ENCODE peak calls at places on chromosomes 2 and 18, in ten cellular contexts. B, P, L, Q, A, G, K, H, Z and N are unnamed samples.
A peak's percentile ranks its signal among the peaks of the same experiment; 100 is the strongest.

GRCh38 chr2:197869501-197870111 is 65.2 kb downstream of the PLCL1 start:
- DNase-seq in B (no peak), P (no peak), L (no peak), Q (peak; percentile 34), A (no peak), G (no peak), K (no peak), H (peak; percentile 36), Z (no peak), N (no peak)

GRCh38 chr2:12835733-12836132 is 119.0 kb downstream of the TRIB2 start:
- DNase-seq in B (no peak), P (no peak), L (no peak), Q (no peak), A (no peak), G (no peak), K (no peak), H (no peak), Z (no peak), N (no peak)

GRCh38 chr2:128607981-128608506 is 289.4 kb upstream of the HS6ST1 start:
- DNase-seq in B (no peak), P (no peak), L (no peak), Q (no peak), A (no peak), G (peak; percentile 5), K (no peak), H (peak; percentile 40), Z (no peak), N (peak; percentile 56)

GRCh38 chr2:234787114-234787513 is 164.7 kb upstream of the SH3BP4 start:
- DNase-seq in B (no peak), P (no peak), L (no peak), Q (no peak), A (no peak), G (no peak), K (no peak), H (no peak), Z (no peak), N (no peak)

GRCh38 chr2:63792523-63792922 is 49.2 kb upstream of the UGP2 start:
- DNase-seq in B (no peak), P (no peak), L (no peak), Q (no peak), A (no peak), G (no peak), K (no peak), H (peak; percentile 90), Z (no peak), N (no peak)

GRCh38 chr2:44620189-44620990 is 258.6 kb downstream of the CAMKMT start:
- DNase-seq in B (no peak), P (no peak), L (no peak), Q (no peak), A (no peak), G (no peak), K (no peak), H (peak; percentile 20), Z (peak; percentile 35), N (no peak)

GRCh38 chr2:86621290-86621943 is 2.2 kb downstream of the RNF103 start:
- DNase-seq in B (no peak), P (no peak), L (no peak), Q (no peak), A (no peak), G (no peak), K (no peak), H (peak; percentile 39), Z (peak; percentile 64), N (no peak)

GRCh38 chr2:41701231-41701630 is 346.6 kb upstream of the PKDCC start:
- DNase-seq in B (no peak), P (no peak), L (no peak), Q (no peak), A (no peak), G (no peak), K (no peak), H (no peak), Z (no peak), N (no peak)

GRCh38 chr18:66640431-66640830 is 36.5 kb upstream of the CDH19 start:
- DNase-seq in B (no peak), P (no peak), L (no peak), Q (no peak), A (no peak), G (no peak), K (no peak), H (no peak), Z (no peak), N (no peak)

GRCh38 chr18:68455229-68455603 is 259.7 kb downstream of the TMX3 start:
- DNase-seq in B (no peak), P (no peak), L (no peak), Q (no peak), A (no peak), G (no peak), K (no peak), H (no peak), Z (no peak), N (no peak)

GRCh38 chr2:120779781-120780283 is 44.2 kb downstream of the GLI2 start:
- DNase-seq in B (no peak), P (no peak), L (no peak), Q (no peak), A (no peak), G (no peak), K (peak; percentile 66), H (peak; percentile 91), Z (no peak), N (no peak)

GRCh38 chr2:219010162-219010756 is 17.0 kb upstream of the CRYBA2 start:
- DNase-seq in B (no peak), P (peak; percentile 61), L (peak; percentile 16), Q (no peak), A (peak; percentile 70), G (no peak), K (peak; percentile 72), H (no peak), Z (peak; percentile 74), N (no peak)

GRCh38 chr2:43227830-43228280 is 1.4 kb upstream of the ZFP36L2 start:
- DNase-seq in B (no peak), P (peak; percentile 90), L (no peak), Q (no peak), A (no peak), G (no peak), K (no peak), H (no peak), Z (no peak), N (no peak)

GRCh38 chr2:239264838-239265651 is 135.8 kb downstream of the HDAC4 start:
- DNase-seq in B (no peak), P (peak; percentile 63), L (no peak), Q (peak; percentile 79), A (no peak), G (no peak), K (no peak), H (peak; percentile 82), Z (no peak), N (no peak)

GRCh38 chr2:168064011-168064998 is 183.1 kb downstream of the STK39 start:
- DNase-seq in B (no peak), P (peak; percentile 82), L (no peak), Q (no peak), A (no peak), G (no peak), K (peak; percentile 24), H (no peak), Z (no peak), N (no peak)

GRCh38 chr2:8247905-8248622 is 433.8 kb upstream of the ID2 start:
- DNase-seq in B (no peak), P (no peak), L (no peak), Q (no peak), A (no peak), G (no peak), K (no peak), H (peak; percentile 83), Z (peak; percentile 55), N (no peak)

GRCh38 chr2:86772626-86773025 is 18.1 kb downstream of the CD8A start:
- DNase-seq in B (no peak), P (no peak), L (no peak), Q (no peak), A (no peak), G (no peak), K (no peak), H (no peak), Z (no peak), N (no peak)

GRCh38 chr18:41126541-41127235 is 828.3 kb upstream of the PIK3C3 start:
- DNase-seq in B (no peak), P (no peak), L (no peak), Q (no peak), A (no peak), G (no peak), K (no peak), H (peak; percentile 79), Z (no peak), N (no peak)

GRCh38 chr2:221389909-221390308 is 182.2 kb downstream of the EPHA4 start:
- DNase-seq in B (no peak), P (no peak), L (no peak), Q (no peak), A (no peak), G (no peak), K (no peak), H (no peak), Z (no peak), N (no peak)

GRCh38 chr2:61763605-61764034 is 90.2 kb downstream of the FAM161A start:
- DNase-seq in B (no peak), P (peak; percentile 84), L (peak; percentile 79), Q (no peak), A (peak; percentile 73), G (no peak), K (no peak), H (peak; percentile 92), Z (no peak), N (no peak)

GRCh38 chr2:188884552-188884951 is 89.6 kb upstream of the COL3A1 start:
- DNase-seq in B (no peak), P (no peak), L (no peak), Q (no peak), A (no peak), G (no peak), K (no peak), H (peak; percentile 65), Z (no peak), N (no peak)

GRCh38 chr2:54597153-54597827 is 126.2 kb upstream of the EML6 start:
- DNase-seq in B (no peak), P (peak; percentile 37), L (peak; percentile 52), Q (no peak), A (no peak), G (no peak), K (no peak), H (no peak), Z (no peak), N (no peak)

GRCh38 chr2:24885221-24886113 is 34.6 kb downstream of the ADCY3 start:
- DNase-seq in B (no peak), P (peak; percentile 8), L (no peak), Q (no peak), A (no peak), G (no peak), K (no peak), H (no peak), Z (no peak), N (no peak)

GRCh38 chr2:238462782-238463396 is 36.2 kb downstream of the ASB1 start:
- DNase-seq in B (no peak), P (peak; percentile 73), L (no peak), Q (no peak), A (peak; percentile 39), G (no peak), K (peak; percentile 70), H (peak; percentile 65), Z (peak; percentile 86), N (no peak)

GRCh38 chr18:74342416-74343043 is 26.9 kb downstream of the C18orf63 start:
- DNase-seq in B (no peak), P (peak; percentile 64), L (no peak), Q (peak; percentile 41), A (no peak), G (no peak), K (peak; percentile 68), H (peak; percentile 73), Z (peak; percentile 83), N (no peak)

GRCh38 chr2:54859997-54860701 is 136.7 kb downstream of the EML6 start:
- DNase-seq in B (no peak), P (peak; percentile 33), L (no peak), Q (no peak), A (no peak), G (no peak), K (no peak), H (peak; percentile 84), Z (no peak), N (no peak)

GRCh38 chr18:26546170-26546874 is 2.0 kb downstream of the KCTD1 start:
- DNase-seq in B (no peak), P (no peak), L (no peak), Q (no peak), A (no peak), G (no peak), K (no peak), H (no peak), Z (no peak), N (no peak)

GRCh38 chr18:28109781-28110460 is 67.0 kb downstream of the CDH2 start:
- DNase-seq in B (no peak), P (no peak), L (no peak), Q (no peak), A (no peak), G (no peak), K (no peak), H (peak; percentile 13), Z (no peak), N (no peak)